ENCODE peak calls at places on chromosomes 13 and 19, in nine cellular contexts. O is heart right ventricle, R is ascending aorta, N is left lung, Q is cardiac muscle cell, B is SJCRH30, H is neural progenitor cell, I is ovary, T is tibial artery. M is an unnamed sample.

GRCh38 chr19:4077800-4078683 is 11.3 kb upstream of the ZBTB7A start:
- DNase-seq in O (peak; percentile 88), R (no peak), N (peak; percentile 92), Q (peak; percentile 28), B (peak; percentile 56), H (no peak), I (peak; percentile 79), T (no peak), M (peak; percentile 86)

GRCh38 chr19:3788991-3789778 is 3.0 kb upstream of the MATK start:
- DNase-seq in O (no peak), R (no peak), N (no peak), Q (no peak), B (no peak), H (no peak), I (no peak), T (no peak), M (no peak)

GRCh38 chr19:43584484-43584883 is 8.9 kb downstream of the PINLYP start:
- DNase-seq in O (no peak), R (no peak), N (no peak), Q (no peak), B (no peak), H (no peak), I (no peak), T (no peak), M (no peak)

GRCh38 chr13:41061914-41062837 is 867 bp downstream of the WBP4 start:
- DNase-seq in O (no peak), R (no peak), N (no peak), Q (peak; percentile 79), B (peak; percentile 17), H (no peak), I (no peak), T (no peak), M (no peak)

GRCh38 chr13:32390048-32390447 is 37.9 kb downstream of the N4BP2L1 start:
- DNase-seq in O (no peak), R (no peak), N (no peak), Q (no peak), B (no peak), H (no peak), I (no peak), T (no peak), M (no peak)

GRCh38 chr13:27375686-27376326 is 48.6 kb upstream of the GTF3A start:
- DNase-seq in O (peak; percentile 66), R (no peak), N (no peak), Q (peak; percentile 71), B (peak; percentile 88), H (peak; percentile 74), I (peak; percentile 68), T (peak; percentile 69), M (peak; percentile 38)

GRCh38 chr13:103140001-103140671 is 73.9 kb upstream of the SLC10A2 start:
- DNase-seq in O (no peak), R (no peak), N (no peak), Q (peak; percentile 37), B (peak; percentile 55), H (peak; percentile 46), I (no peak), T (no peak), M (no peak)

GRCh38 chr19:11019824-11020223 is 59.0 kb downstream of the SMARCA4 start:
- DNase-seq in O (peak; percentile 26), R (no peak), N (no peak), Q (no peak), B (no peak), H (no peak), I (no peak), T (peak; percentile 82), M (peak; percentile 69)

GRCh38 chr13:75861786-75862185 is 225.7 kb downstream of the LMO7 start:
- DNase-seq in O (no peak), R (no peak), N (no peak), Q (no peak), B (no peak), H (no peak), I (no peak), T (no peak), M (no peak)

GRCh38 chr13:45850020-45850613 is 1.4 kb downstream of the SIAH3 start:
- DNase-seq in O (no peak), R (no peak), N (no peak), Q (peak; percentile 9), B (no peak), H (peak; percentile 45), I (no peak), T (no peak), M (no peak)

GRCh38 chr19:46993622-46994021 is 26.0 kb upstream of the NPAS1 start:
- DNase-seq in O (no peak), R (no peak), N (no peak), Q (no peak), B (no peak), H (no peak), I (no peak), T (no peak), M (peak; percentile 26)

GRCh38 chr19:46992699-46993535 is 26.7 kb upstream of the NPAS1 start:
- DNase-seq in O (peak; percentile 52), R (no peak), N (no peak), Q (no peak), B (no peak), H (no peak), I (peak; percentile 77), T (no peak), M (peak; percentile 80)

GRCh38 chr19:46994141-46994686 is 25.4 kb upstream of the NPAS1 start:
- DNase-seq in O (no peak), R (no peak), N (no peak), Q (no peak), B (no peak), H (no peak), I (no peak), T (no peak), M (no peak)

GRCh38 chr19:46998445-46999142 is 21.0 kb upstream of the NPAS1 start:
- DNase-seq in O (no peak), R (no peak), N (no peak), Q (no peak), B (no peak), H (no peak), I (no peak), T (no peak), M (no peak)

DNA sequence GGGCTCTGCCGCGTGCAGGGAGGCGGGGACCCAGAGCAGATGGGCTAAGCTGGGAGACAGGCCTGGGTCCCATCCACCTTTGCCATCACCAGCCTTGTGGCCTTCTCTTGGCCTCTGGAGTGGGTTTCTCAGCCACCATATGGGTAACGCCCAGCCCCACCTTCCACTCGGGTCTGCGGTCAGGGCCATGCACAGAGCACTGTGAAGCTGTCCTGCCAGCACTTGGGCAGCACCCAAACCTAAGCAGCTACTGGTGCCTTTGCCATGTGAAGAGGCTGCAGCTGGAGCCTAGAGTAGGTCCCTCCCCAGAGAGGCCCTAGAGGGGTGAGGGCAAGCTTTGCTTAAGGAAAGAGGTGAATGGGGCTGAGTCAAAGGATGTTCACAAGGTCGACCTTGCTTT is 24.1 kb upstream of the NPAS1 start:
- DNase-seq in O (no peak), R (no peak), N (no peak), Q (no peak), B (no peak), H (no peak), I (no peak), T (no peak), M (no peak)
- H3K36me3 ChIP-seq in O (peaks cover 12% of the 10 kb centered on the region), R (peaks cover 54% of the 10 kb centered on the region), N (no peaks in the 10 kb centered on the region), Q (peaks cover 5% of the 10 kb centered on the region), B (peaks cover 26% of the 10 kb centered on the region), H (peaks cover 4% of the 10 kb centered on the region), I (no peaks in the 10 kb centered on the region), T (peaks cover 89% of the 10 kb centered on the region), M (peaks cover 4% of the 10 kb centered on the region)

GRCh38 chr19:1249298-1249989 is 1.1 kb downstream of the MIDN start:
- DNase-seq in O (peak; percentile 91), R (peak; percentile 91), N (peak; percentile 97), Q (peak; percentile 98), B (peak; percentile 95), H (peak; percentile 99), I (peak; percentile 96), T (peak; percentile 98), M (peak; percentile 96)

GRCh38 chr19:1248454-1249297 is at the start of gene MIDN:
- DNase-seq in O (peak; percentile 88), R (no peak), N (peak; percentile 96), Q (peak; percentile 88), B (peak; percentile 85), H (peak; percentile 90), I (peak; percentile 92), T (peak; percentile 92), M (peak; percentile 93)

GRCh38 chr19:1250374-1251232 is 2.2 kb downstream of the MIDN start:
- DNase-seq in O (peak; percentile 76), R (no peak), N (no peak), Q (peak; percentile 88), B (peak; percentile 61), H (peak; percentile 96), I (peak; percentile 76), T (no peak), M (peak; percentile 79)

GRCh38 chr19:1251233-1251502 is 2.8 kb downstream of the MIDN start:
- DNase-seq in O (peak; percentile 86), R (no peak), N (peak; percentile 95), Q (peak; percentile 60), B (peak; percentile 74), H (peak; percentile 60), I (peak; percentile 74), T (no peak), M (peak; percentile 91)

GRCh38 chr19:1249990-1250298 is 1.6 kb downstream of the MIDN start:
- DNase-seq in O (no peak), R (no peak), N (no peak), Q (no peak), B (no peak), H (no peak), I (no peak), T (no peak), M (no peak)
- H3K4me1 ChIP-seq in O (peaks cover 75% of the 10 kb centered on the region), R (peaks cover 28% of the 10 kb centered on the region), N (peaks cover 17% of the 10 kb centered on the region), Q (peaks cover 14% of the 10 kb centered on the region), B (peaks cover 16% of the 10 kb centered on the region), H (peaks cover 14% of the 10 kb centered on the region), I (peaks cover 29% of the 10 kb centered on the region), T (peaks cover 57% of the 10 kb centered on the region), M (peaks cover 68% of the 10 kb centered on the region)

GRCh38 chr19:5787554-5788182 is 3.1 kb upstream of the PRR22 start:
- DNase-seq in O (no peak), R (no peak), N (peak; percentile 78), Q (no peak), B (no peak), H (no peak), I (no peak), T (no peak), M (no peak)
- H3K36me3 ChIP-seq in O (peaks cover 33% of the 10 kb centered on the region), R (peaks cover 56% of the 10 kb centered on the region), N (no peaks in the 10 kb centered on the region), Q (peaks cover 16% of the 10 kb centered on the region), B (peaks cover 40% of the 10 kb centered on the region), H (no peaks in the 10 kb centered on the region), I (peaks cover 2% of the 10 kb centered on the region), T (peaks cover 65% of the 10 kb centered on the region), M (peaks cover 58% of the 10 kb centered on the region)

GRCh38 chr19:342128-342455 is 2.5 kb downstream of the MIER2 start:
- DNase-seq in O (no peak), R (no peak), N (peak; percentile 63), Q (no peak), B (no peak), H (no peak), I (no peak), T (no peak), M (no peak)

GRCh38 chr19:342801-343421 is 1.7 kb downstream of the MIER2 start:
- DNase-seq in O (peak; percentile 76), R (peak; percentile 25), N (peak; percentile 55), Q (no peak), B (no peak), H (no peak), I (peak; percentile 47), T (peak; percentile 79), M (peak; percentile 91)

GRCh38 chr19:340620-341385 is 3.8 kb downstream of the MIER2 start:
- DNase-seq in O (no peak), R (no peak), N (peak; percentile 65), Q (no peak), B (no peak), H (no peak), I (no peak), T (peak; percentile 53), M (no peak)

GRCh38 chr19:343451-343931 is 1.1 kb downstream of the MIER2 start:
- DNase-seq in O (no peak), R (no peak), N (peak; percentile 71), Q (no peak), B (no peak), H (no peak), I (no peak), T (no peak), M (no peak)

GRCh38 chr19:341386-342127 is 3.0 kb downstream of the MIER2 start:
- DNase-seq in O (no peak), R (no peak), N (peak; percentile 30), Q (no peak), B (no peak), H (no peak), I (no peak), T (peak; percentile 33), M (no peak)
- H3K4me1 ChIP-seq in O (peaks cover 49% of the 10 kb centered on the region), R (peaks cover 5% of the 10 kb centered on the region), N (peaks cover 20% of the 10 kb centered on the region), Q (peaks cover 7% of the 10 kb centered on the region), B (peaks cover 2% of the 10 kb centered on the region), H (peaks cover 9% of the 10 kb centered on the region), I (peaks cover 27% of the 10 kb centered on the region), T (peaks cover 32% of the 10 kb centered on the region), M (peaks cover 40% of the 10 kb centered on the region)

M was measured in heart left ventricle.